ENCODE peak calls at places on chromosomes 7 and 10, in four cellular contexts. X, I, G and D are unnamed samples. For H3K4me1, the result is how much of the 10 kb centered on the place peaks cover.

GRCh38 chr7:102400360-102400759 is 4.2 kb downstream of the PRKRIP1 start:
- DNase-seq in G (no peak), I (no peak), X (no peak), D (no peak)

GRCh38 chr7:155998328-155998691 is 186.0 kb upstream of the SHH start:
- DNase-seq in I (no peak), G (no peak), X (no peak), D (no peak)

GRCh38 chr7:12119638-12120303 is 91.3 kb upstream of the TMEM106B start:
- DNase-seq in X (no peak), G (no peak), I (no peak), D (no peak)

GRCh38 chr10:113454341-113455061 is 98.4 kb upstream of the HABP2 start:
- DNase-seq in I (no peak), G (no peak), X (no peak), D (peak)

GRCh38 chr7:51298912-51299311 is 17.7 kb downstream of the COBL start:
- DNase-seq in G (no peak), X (no peak), I (no peak), D (no peak)

GRCh38 chr7:140604760-140605159 is 35.9 kb downstream of the DENND2A start:
- DNase-seq in I (no peak), G (no peak), X (no peak), D (no peak)

GRCh38 chr7:90625562-90625961 is 29.4 kb downstream of the CDK14 start:
- DNase-seq in I (no peak), G (no peak), X (no peak), D (no peak)

GRCh38 chr7:157555921-157556320 is 219.1 kb downstream of the DNAJB6 start:
- DNase-seq in G (no peak), I (no peak), X (peak), D (no peak)

GRCh38 chr10:132837905-132838304 is 52.0 kb upstream of the NKX6-2 start:
- DNase-seq in I (no peak), G (no peak), X (no peak), D (no peak)

GRCh38 chr7:129698516-129699418 is 87.2 kb downstream of the NRF1 start:
- DNase-seq in I (no peak), G (no peak), X (no peak), D (no peak)

GRCh38 chr10:3372284-3372683 is 199.7 kb upstream of the PITRM1 start:
- DNase-seq in G (no peak), I (no peak), X (no peak), D (no peak)

GRCh38 chr7:63087575-63088190 is 911.0 kb upstream of the ZNF722 start:
- DNase-seq in G (no peak), I (no peak), X (no peak), D (no peak)

GRCh38 chr10:123146013-123146891 is 1.7 kb upstream of the HMX2 start:
- DNase-seq in I (no peak), X (no peak), G (no peak), D (no peak)

GRCh38 chr10:123146892-123147634 is 873 bp upstream of the HMX2 start:
- DNase-seq in I (no peak), G (no peak), X (no peak), D (no peak)

GRCh38 chr10:123148414-123149161 is 652 bp downstream of the HMX2 start:
- DNase-seq in I (no peak), G (no peak), X (no peak), D (peak)

GRCh38 chr10:123149162-123149567 is 1.2 kb downstream of the HMX2 start:
- DNase-seq in G (no peak), I (no peak), X (no peak), D (no peak)

GRCh38 chr10:123147635-123148413 is at the start of gene HMX2:
- DNase-seq in I (no peak), G (no peak), X (no peak), D (peak)
- H3K4me3 ChIP-seq in I (peak), G (peak), X (no peak), D (no peak)

GRCh38 chr10:63668081-63668480 is 146.9 kb downstream of the REEP3 start:
- DNase-seq in I (no peak), X (no peak), G (no peak), D (no peak)
- H3K27ac ChIP-seq in I (no peak), X (no peak), G (no peak), D (no peak)

GRCh38 chr7:28957064-28957821 is 887 bp downstream of the TRIL start:
- DNase-seq in I (no peak), X (no peak), G (no peak), D (no peak)

GRCh38 chr7:28958946-28959417 is 852 bp upstream of the TRIL start:
- DNase-seq in I (no peak), X (no peak), G (no peak), D (no peak)

GRCh38 chr7:28958235-28958945 is at the start of gene TRIL:
- DNase-seq in X (peak), I (no peak), G (no peak), D (no peak)

GRCh38 chr7:28956608-28957063 is 1.5 kb downstream of the TRIL start:
- DNase-seq in I (no peak), X (peak), G (no peak), D (no peak)

DNA sequence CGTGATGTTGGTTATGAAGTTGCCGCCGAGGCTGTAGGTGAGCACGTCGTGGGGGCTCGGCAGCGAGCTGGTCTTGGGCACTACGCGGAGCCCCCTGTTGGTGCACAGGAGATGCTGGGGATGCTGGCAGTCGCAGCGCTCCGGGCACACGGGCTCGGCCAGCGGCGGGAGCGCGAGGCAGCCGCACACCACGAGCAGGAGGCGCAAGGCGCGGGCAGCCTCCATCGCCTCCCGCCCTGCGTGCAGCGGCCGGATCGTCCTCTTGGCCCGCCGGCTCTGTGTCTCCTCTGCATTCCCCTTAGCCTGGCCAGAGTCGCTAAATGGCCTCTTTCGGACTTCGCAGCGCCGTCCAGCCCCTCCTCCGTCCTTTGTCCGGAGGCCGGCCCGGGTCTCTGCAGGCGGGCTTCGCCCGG is 302 bp downstream of the TRIL start:
- DNase-seq in G (no peak), I (no peak), X (no peak), D (no peak)
- H3K4me1 ChIP-seq in G (under half), I (under half), X (under half), D (under half)

DNA sequence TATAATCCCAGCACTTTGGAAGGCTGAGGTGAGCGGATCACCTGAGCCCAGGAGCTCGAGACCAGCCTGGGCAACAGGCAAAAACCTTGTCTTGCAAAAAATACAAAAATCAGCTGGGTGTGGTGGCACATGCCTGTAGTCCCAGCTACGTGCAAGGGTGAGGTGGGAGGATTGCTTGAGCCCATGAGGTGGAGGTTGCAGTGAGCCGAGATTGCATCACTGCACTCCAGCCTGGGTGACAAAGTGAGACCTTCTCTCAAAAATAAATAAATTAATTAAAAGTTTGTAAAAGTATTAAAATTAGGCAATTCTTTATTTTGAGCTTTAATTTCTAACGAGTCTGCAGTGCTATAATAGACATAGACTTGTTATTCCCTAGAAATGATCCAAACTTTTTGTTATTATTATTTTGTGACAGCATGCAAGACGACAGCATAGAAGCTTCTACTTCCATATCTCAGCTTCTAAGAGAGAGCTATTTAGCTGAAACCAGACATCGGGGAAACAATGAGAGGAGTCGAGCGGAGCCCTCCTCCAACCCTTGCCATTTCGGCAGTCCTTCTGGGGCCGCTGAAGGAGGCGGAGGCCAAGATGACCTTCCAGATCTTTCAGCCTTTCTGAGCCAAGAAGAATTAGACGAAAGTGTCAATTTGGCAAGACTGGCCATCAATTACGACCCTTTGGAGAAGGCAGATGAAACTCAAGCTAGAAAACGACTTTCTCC is 11.9 kb downstream of the MYPN start:
- DNase-seq in X (no peak), G (no peak), I (no peak), D (no peak)
- H3K4me3 ChIP-seq in X (no peak), G (no peak), I (no peak), D (no peak)

DNA sequence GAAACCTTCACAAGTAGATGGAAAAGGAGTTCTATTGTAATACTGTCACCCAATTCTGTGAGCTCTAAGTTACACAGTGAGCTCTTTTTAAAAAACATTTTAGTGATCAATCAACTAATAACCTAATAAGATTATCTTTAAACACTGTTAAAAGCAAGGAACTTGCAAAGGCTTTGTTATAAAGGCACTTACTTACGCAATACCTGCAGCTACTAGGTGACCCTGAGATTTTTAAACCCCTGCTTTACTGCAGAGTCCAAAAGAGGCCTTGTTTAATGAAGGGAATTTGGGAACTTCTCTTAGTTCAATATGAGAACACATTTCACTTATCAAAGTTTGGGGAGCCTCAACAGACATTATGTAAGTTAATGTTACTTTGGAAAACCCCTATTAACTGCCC is 53.3 kb downstream of the P4HA1 start:
- DNase-seq in X (no peak), G (no peak), I (no peak), D (no peak)
- H3K27ac ChIP-seq in X (no peak), G (no peak), I (no peak), D (no peak)